ENCODE peak calls at places on chromosomes 3 and 15, in four cellular contexts. N is AG08396; K is GM10248; M is activated naive CD4-positive, alpha-beta T cell. H is an unnamed sample.

GRCh38 chr15:83030021-83030420 is 18.6 kb upstream of the C15orf40 start:
- DNase-seq in N (no peak), K (no peak), M (no peak), H (no peak)

GRCh38 chr3:185927501-185928200 is 10.2 kb downstream of the TRA2B start:
- DNase-seq in N (no peak), K (no peak), M (no peak), H (no peak)

GRCh38 chr3:133475245-133476010 is 75.6 kb downstream of the BFSP2 start:
- DNase-seq in N (no peak), K (peak), M (no peak), H (peak)

GRCh38 chr3:176961916-176962315 is 235.4 kb downstream of the TBL1XR1 start:
- DNase-seq in N (no peak), K (no peak), M (no peak), H (no peak)

GRCh38 chr3:193743702-193744047 is 150.7 kb downstream of the OPA1 start:
- DNase-seq in N (no peak), K (no peak), M (no peak), H (no peak)

GRCh38 chr15:99155961-99156443 is 51.1 kb downstream of the SYNM start:
- DNase-seq in N (no peak), K (no peak), M (no peak), H (no peak)

GRCh38 chr3:29665688-29666087 is 384.8 kb downstream of the RBMS3 start:
- DNase-seq in N (no peak), K (no peak), M (no peak), H (no peak)

GRCh38 chr15:101022876-101023275 is 103.7 kb downstream of the LRRK1 start:
- DNase-seq in N (no peak), K (no peak), M (no peak), H (no peak)

GRCh38 chr15:101012326-101013040 is 93.3 kb downstream of the LRRK1 start:
- DNase-seq in N (no peak), K (no peak), M (no peak), H (no peak)

GRCh38 chr3:150765949-150766720 is 3.2 kb upstream of the SIAH2 start:
- DNase-seq in N (no peak), K (peak), M (no peak), H (peak)

GRCh38 chr3:42942693-42943092 is 36.4 kb upstream of the GASK1A start:
- DNase-seq in N (no peak), K (no peak), M (no peak), H (no peak)

GRCh38 chr3:5071061-5071460 is 51.0 kb upstream of the ARL8B start:
- DNase-seq in N (no peak), K (no peak), M (no peak), H (no peak)

GRCh38 chr3:15294914-15295313 is 37.5 kb downstream of the SH3BP5 start:
- DNase-seq in N (no peak), K (no peak), M (no peak), H (no peak)

GRCh38 chr3:151443583-151443982 is 17.3 kb downstream of the IGSF10 start:
- DNase-seq in N (no peak), K (no peak), M (no peak), H (no peak)

GRCh38 chr15:22930782-22931484 is 49.2 kb downstream of the CYFIP1 start:
- DNase-seq in N (peak), K (no peak), M (no peak), H (no peak)

GRCh38 chr3:125116311-125117069 is 60.7 kb upstream of the HEG1 start:
- DNase-seq in N (peak), K (no peak), M (no peak), H (no peak)

GRCh38 chr3:192819001-192819569 is 91.7 kb upstream of the FGF12 start:
- DNase-seq in N (peak), K (no peak), M (no peak), H (no peak)

GRCh38 chr15:74433592-74434259 is at the start of gene SEMA7A:
- DNase-seq in N (peak), K (peak), M (peak), H (peak)

GRCh38 chr15:75203017-75203907 is 1.6 kb downstream of the C15orf39 start:
- DNase-seq in N (no peak), K (no peak), M (no peak), H (no peak)

GRCh38 chr3:125117631-125118191 is 61.9 kb upstream of the HEG1 start:
- DNase-seq in N (no peak), K (no peak), M (no peak), H (no peak)

H was measured in Peyer's patch.